ENCODE peak calls at places on chromosomes 7 and 10, in six cellular contexts. C, G, X, I, D and M are unnamed samples.

GRCh38 chr7:125423444-125424155 is 494.0 kb upstream of the POT1 start:
- DNase-seq in C (no peak), G (no peak), X (no peak), I (no peak), D (no peak), M (no peak)

GRCh38 chr7:90552521-90552920 is 43.6 kb upstream of the CDK14 start:
- DNase-seq in C (no peak), G (no peak), X (no peak), I (no peak), D (no peak), M (no peak)

GRCh38 chr7:128274246-128274889 is 33.3 kb downstream of the LEP start:
- DNase-seq in C (no peak), G (no peak), X (no peak), I (no peak), D (no peak), M (no peak)

GRCh38 chr10:102960158-102960557 is 42.1 kb downstream of the CNNM2 start:
- DNase-seq in C (no peak), G (no peak), X (no peak), I (no peak), D (no peak), M (no peak)

GRCh38 chr7:28879105-28879504 is 79.0 kb downstream of the TRIL start:
- DNase-seq in C (no peak), G (no peak), X (no peak), I (no peak), D (no peak), M (no peak)

GRCh38 chr7:75993689-75994387 is 557 bp downstream of the TMEM120A start:
- DNase-seq in C (no peak), G (peak; percentile 77), X (peak; percentile 24), I (no peak), D (peak; percentile 93), M (peak; percentile 20)

GRCh38 chr10:3861785-3862184 is 76.8 kb upstream of the KLF6 start:
- DNase-seq in C (no peak), G (no peak), X (no peak), I (no peak), D (no peak), M (no peak)

GRCh38 chr7:20358762-20359282 is 28.1 kb downstream of the ITGB8 start:
- DNase-seq in C (no peak), G (no peak), X (no peak), I (no peak), D (no peak), M (no peak)

GRCh38 chr7:158252081-158252836 is 335.4 kb downstream of the PTPRN2 start:
- DNase-seq in C (no peak), G (peak; percentile 1), X (no peak), I (no peak), D (peak; percentile 50), M (no peak)

GRCh38 chr7:101096957-101097347 is 11.7 kb downstream of the TRIM56 start:
- DNase-seq in C (no peak), G (no peak), X (no peak), I (no peak), D (no peak), M (no peak)

GRCh38 chr7:147245274-147245673 is 1128.7 kb downstream of the CNTNAP2 start:
- DNase-seq in C (no peak), G (no peak), X (no peak), I (no peak), D (no peak), M (no peak)